ENCODE peak calls at places on chromosomes 13 and 19, in ten cellular contexts. One of them, this sample, is unnamed.

GRCh38 chr19:8592231-8593009 is 15.2 kb upstream of the MYO1F start:
- DNase-seq in sigmoid colon: peak; percentile 99
- DNase-seq in esophagus squamous epithelium: peak; percentile 64
- DNase-seq in transverse colon: peak; percentile 90
- DNase-seq in IMR-90: peak; percentile 95
- DNase-seq in ovary: peak; percentile 99
- DNase-seq in H1: peak; percentile 100
- DNase-seq in tibial nerve: peak; percentile 99
- DNase-seq in A549: peak; percentile 60
- DNase-seq in heart left ventricle: peak; percentile 94
- DNase-seq in this sample: peak; percentile 92

GRCh38 chr19:42333018-42333417 is 7.6 kb downstream of the MEGF8 start:
- DNase-seq in ovary: no peak
- DNase-seq in esophagus squamous epithelium: no peak
- DNase-seq in sigmoid colon: no peak
- DNase-seq in A549: no peak
- DNase-seq in tibial nerve: no peak
- DNase-seq in heart left ventricle: no peak
- DNase-seq in H1: no peak
- DNase-seq in transverse colon: no peak
- DNase-seq in IMR-90: no peak
- DNase-seq in this sample: no peak

GRCh38 chr19:33376423-33376822 is 2.9 kb downstream of the CEBPG start:
- DNase-seq in IMR-90: peak; percentile 87
- DNase-seq in heart left ventricle: peak; percentile 77
- DNase-seq in H1: no peak
- DNase-seq in transverse colon: peak; percentile 91
- DNase-seq in esophagus squamous epithelium: no peak
- DNase-seq in sigmoid colon: peak; percentile 87
- DNase-seq in A549: peak; percentile 81
- DNase-seq in tibial nerve: peak; percentile 71
- DNase-seq in ovary: no peak
- DNase-seq in this sample: peak; percentile 83

GRCh38 chr13:27997904-27998522 is 9.5 kb upstream of the URAD start:
- DNase-seq in tibial nerve: no peak
- DNase-seq in transverse colon: peak; percentile 65
- DNase-seq in esophagus squamous epithelium: no peak
- DNase-seq in IMR-90: peak; percentile 28
- DNase-seq in ovary: no peak
- DNase-seq in heart left ventricle: peak; percentile 40
- DNase-seq in H1: no peak
- DNase-seq in sigmoid colon: no peak
- DNase-seq in A549: peak; percentile 12
- DNase-seq in this sample: no peak

GRCh38 chr19:3968556-3969434 is 2.1 kb downstream of the DAPK3 start:
- DNase-seq in ovary: peak; percentile 90
- DNase-seq in H1: peak; percentile 97
- DNase-seq in A549: peak; percentile 81
- DNase-seq in IMR-90: peak; percentile 100
- DNase-seq in sigmoid colon: peak; percentile 98
- DNase-seq in transverse colon: peak; percentile 79
- DNase-seq in heart left ventricle: peak; percentile 96
- DNase-seq in tibial nerve: peak; percentile 86
- DNase-seq in esophagus squamous epithelium: no peak
- DNase-seq in this sample: peak; percentile 73

GRCh38 chr19:34725400-34725799 is 8.6 kb upstream of the ZNF181 start:
- DNase-seq in tibial nerve: no peak
- DNase-seq in heart left ventricle: no peak
- DNase-seq in esophagus squamous epithelium: no peak
- DNase-seq in A549: no peak
- DNase-seq in sigmoid colon: no peak
- DNase-seq in IMR-90: no peak
- DNase-seq in transverse colon: no peak
- DNase-seq in H1: no peak
- DNase-seq in ovary: no peak
- DNase-seq in this sample: no peak

GRCh38 chr13:74795526-74795925 is 661.3 kb upstream of the KLF12 start:
- DNase-seq in tibial nerve: no peak
- DNase-seq in A549: no peak
- DNase-seq in sigmoid colon: no peak
- DNase-seq in IMR-90: no peak
- DNase-seq in esophagus squamous epithelium: no peak
- DNase-seq in transverse colon: no peak
- DNase-seq in H1: no peak
- DNase-seq in heart left ventricle: no peak
- DNase-seq in ovary: no peak
- DNase-seq in this sample: no peak

GRCh38 chr13:70388935-70389334 is 280.7 kb upstream of the KLHL1 start:
- DNase-seq in IMR-90: no peak
- DNase-seq in esophagus squamous epithelium: no peak
- DNase-seq in ovary: no peak
- DNase-seq in heart left ventricle: no peak
- DNase-seq in H1: no peak
- DNase-seq in tibial nerve: no peak
- DNase-seq in transverse colon: no peak
- DNase-seq in A549: no peak
- DNase-seq in sigmoid colon: no peak
- DNase-seq in this sample: no peak

GRCh38 chr13:30679483-30680330 is 55.6 kb upstream of the ALOX5AP start:
- DNase-seq in heart left ventricle: no peak
- DNase-seq in A549: peak; percentile 19
- DNase-seq in sigmoid colon: no peak
- DNase-seq in transverse colon: no peak
- DNase-seq in ovary: no peak
- DNase-seq in tibial nerve: no peak
- DNase-seq in IMR-90: peak; percentile 41
- DNase-seq in H1: no peak
- DNase-seq in esophagus squamous epithelium: no peak
- DNase-seq in this sample: no peak

GRCh38 chr19:8389891-8390616 is at the start of gene RAB11B:
- DNase-seq in A549: peak; percentile 97
- DNase-seq in esophagus squamous epithelium: peak; percentile 97
- DNase-seq in tibial nerve: peak; percentile 100
- DNase-seq in transverse colon: peak; percentile 100
- DNase-seq in H1: peak; percentile 99
- DNase-seq in IMR-90: peak; percentile 99
- DNase-seq in sigmoid colon: peak; percentile 100
- DNase-seq in heart left ventricle: peak; percentile 99
- DNase-seq in ovary: peak; percentile 98
- DNase-seq in this sample: peak; percentile 100

GRCh38 chr13:70235565-70235964 is 127.3 kb upstream of the KLHL1 start:
- DNase-seq in heart left ventricle: no peak
- DNase-seq in tibial nerve: no peak
- DNase-seq in A549: no peak
- DNase-seq in H1: no peak
- DNase-seq in transverse colon: no peak
- DNase-seq in ovary: no peak
- DNase-seq in IMR-90: no peak
- DNase-seq in sigmoid colon: no peak
- DNase-seq in esophagus squamous epithelium: no peak
- DNase-seq in this sample: no peak

GRCh38 chr13:89465366-89465765 is 1794.2 kb downstream of the SLITRK5 start:
- DNase-seq in sigmoid colon: no peak
- DNase-seq in tibial nerve: no peak
- DNase-seq in esophagus squamous epithelium: no peak
- DNase-seq in A549: no peak
- DNase-seq in ovary: no peak
- DNase-seq in heart left ventricle: no peak
- DNase-seq in transverse colon: no peak
- DNase-seq in IMR-90: no peak
- DNase-seq in H1: no peak
- DNase-seq in this sample: no peak

GRCh38 chr19:54209748-54210494 is 9.3 kb downstream of the RPS9 start:
- DNase-seq in ovary: peak; percentile 95
- DNase-seq in sigmoid colon: peak; percentile 96
- DNase-seq in heart left ventricle: peak; percentile 79
- DNase-seq in tibial nerve: peak; percentile 95
- DNase-seq in IMR-90: peak; percentile 98
- DNase-seq in transverse colon: peak; percentile 93
- DNase-seq in A549: peak; percentile 90
- DNase-seq in H1: no peak
- DNase-seq in esophagus squamous epithelium: no peak
- DNase-seq in this sample: peak; percentile 98

GRCh38 chr13:25214371-25215252 is 42.5 kb upstream of the AMER2 start:
- DNase-seq in tibial nerve: peak; percentile 82
- DNase-seq in transverse colon: no peak
- DNase-seq in heart left ventricle: no peak
- DNase-seq in sigmoid colon: peak; percentile 83
- DNase-seq in esophagus squamous epithelium: no peak
- DNase-seq in H1: no peak
- DNase-seq in A549: no peak
- DNase-seq in IMR-90: peak; percentile 21
- DNase-seq in ovary: no peak
- DNase-seq in this sample: no peak

GRCh38 chr19:47891923-47892666 is 6.0 kb upstream of the SULT2A1 start:
- DNase-seq in transverse colon: no peak
- DNase-seq in H1: no peak
- DNase-seq in sigmoid colon: peak; percentile 5
- DNase-seq in A549: no peak
- DNase-seq in IMR-90: no peak
- DNase-seq in tibial nerve: no peak
- DNase-seq in esophagus squamous epithelium: no peak
- DNase-seq in ovary: peak; percentile 15
- DNase-seq in heart left ventricle: no peak
- DNase-seq in this sample: peak; percentile 66
- TF ChIP-seq POLR2A in transverse colon: no peak
- TF ChIP-seq POLR2A in H1: peak; percentile 50
- TF ChIP-seq POLR2A in sigmoid colon: no peak
- TF ChIP-seq POLR2A in A549: no peak
- TF ChIP-seq POLR2A in IMR-90: no peak
- TF ChIP-seq POLR2A in tibial nerve: no peak
- TF ChIP-seq POLR2A in esophagus squamous epithelium: no peak
- TF ChIP-seq POLR2A in ovary: no peak
- TF ChIP-seq POLR2A in heart left ventricle: no peak
- TF ChIP-seq POLR2A in this sample: peak; percentile 98

GRCh38 chr19:6236310-6237291 is 43.2 kb downstream of the MLLT1 start:
- DNase-seq in heart left ventricle: no peak
- DNase-seq in esophagus squamous epithelium: no peak
- DNase-seq in ovary: no peak
- DNase-seq in H1: no peak
- DNase-seq in IMR-90: no peak
- DNase-seq in transverse colon: peak; percentile 71
- DNase-seq in sigmoid colon: no peak
- DNase-seq in tibial nerve: no peak
- DNase-seq in A549: no peak
- DNase-seq in this sample: no peak

GRCh38 chr19:6238256-6238642 is 41.5 kb downstream of the MLLT1 start:
- DNase-seq in H1: no peak
- DNase-seq in esophagus squamous epithelium: no peak
- DNase-seq in ovary: no peak
- DNase-seq in tibial nerve: no peak
- DNase-seq in transverse colon: no peak
- DNase-seq in A549: no peak
- DNase-seq in sigmoid colon: no peak
- DNase-seq in IMR-90: no peak
- DNase-seq in heart left ventricle: no peak
- DNase-seq in this sample: no peak

GRCh38 chr19:6239871-6240676 is 39.7 kb downstream of the MLLT1 start:
- DNase-seq in ovary: no peak
- DNase-seq in esophagus squamous epithelium: no peak
- DNase-seq in sigmoid colon: no peak
- DNase-seq in IMR-90: no peak
- DNase-seq in H1: no peak
- DNase-seq in transverse colon: no peak
- DNase-seq in heart left ventricle: no peak
- DNase-seq in A549: no peak
- DNase-seq in tibial nerve: no peak
- DNase-seq in this sample: no peak

GRCh38 chr19:6239401-6239844 is 40.4 kb downstream of the MLLT1 start:
- DNase-seq in ovary: peak; percentile 56
- DNase-seq in transverse colon: no peak
- DNase-seq in IMR-90: peak; percentile 16
- DNase-seq in A549: no peak
- DNase-seq in H1: no peak
- DNase-seq in tibial nerve: no peak
- DNase-seq in sigmoid colon: no peak
- DNase-seq in esophagus squamous epithelium: no peak
- DNase-seq in heart left ventricle: no peak
- DNase-seq in this sample: no peak

DNA sequence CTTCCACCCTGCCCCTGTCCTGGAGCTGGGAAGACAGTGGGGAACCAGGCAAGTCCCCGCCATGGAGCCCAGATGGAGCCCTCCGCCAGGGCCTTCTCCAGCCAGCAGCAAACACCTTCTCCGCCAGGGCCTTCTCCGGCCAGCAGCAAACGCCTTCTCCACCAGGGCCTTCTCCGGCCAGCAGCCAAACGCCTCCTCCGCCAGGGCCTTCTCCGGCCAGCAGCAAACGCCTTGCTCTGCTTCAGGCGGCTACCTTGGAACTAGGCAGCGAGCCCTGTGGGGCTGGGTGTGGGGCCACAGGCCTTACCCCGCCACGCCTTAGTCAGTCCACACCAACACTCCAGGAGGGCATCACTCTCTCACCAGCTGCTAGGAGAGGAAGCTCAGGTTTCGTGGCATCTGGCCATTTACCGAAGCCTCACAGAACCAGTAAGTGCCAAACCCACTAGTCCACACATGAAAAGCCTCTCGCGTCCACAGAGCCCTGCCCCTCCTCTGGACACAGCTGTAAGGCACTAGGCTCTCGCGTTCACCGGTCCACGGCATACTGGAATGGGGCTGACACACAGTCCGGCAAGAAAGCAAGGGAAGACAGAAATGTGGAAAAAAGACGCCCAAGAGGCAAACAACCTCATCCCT is 41.0 kb downstream of the MLLT1 start:
- DNase-seq in ovary: peak; percentile 65
- DNase-seq in heart left ventricle: no peak
- DNase-seq in transverse colon: no peak
- DNase-seq in IMR-90: peak; percentile 34
- DNase-seq in esophagus squamous epithelium: no peak
- DNase-seq in A549: no peak
- DNase-seq in sigmoid colon: no peak
- DNase-seq in tibial nerve: peak; percentile 29
- DNase-seq in H1: no peak
- DNase-seq in this sample: no peak
- H3K4me1 ChIP-seq in ovary: peaks cover 42% of the 10 kb centered on the region
- H3K4me1 ChIP-seq in heart left ventricle: peaks cover 91% of the 10 kb centered on the region
- H3K4me1 ChIP-seq in transverse colon: peaks cover 50% of the 10 kb centered on the region
- H3K4me1 ChIP-seq in IMR-90: peaks cover 28% of the 10 kb centered on the region
- H3K4me1 ChIP-seq in esophagus squamous epithelium: peaks cover 78% of the 10 kb centered on the region
- H3K4me1 ChIP-seq in A549: no peaks in the 10 kb centered on the region
- H3K4me1 ChIP-seq in sigmoid colon: peaks cover 78% of the 10 kb centered on the region
- H3K4me1 ChIP-seq in tibial nerve: no peaks in the 10 kb centered on the region
- H3K4me1 ChIP-seq in H1: peaks cover 2% of the 10 kb centered on the region
- H3K4me1 ChIP-seq in this sample: peaks cover 3% of the 10 kb centered on the region

GRCh38 chr19:44758596-44758995 is 10.1 kb downstream of the BCL3 start:
- DNase-seq in H1: no peak
- DNase-seq in esophagus squamous epithelium: no peak
- DNase-seq in sigmoid colon: peak; percentile 72
- DNase-seq in IMR-90: no peak
- DNase-seq in A549: no peak
- DNase-seq in heart left ventricle: no peak
- DNase-seq in tibial nerve: no peak
- DNase-seq in transverse colon: no peak
- DNase-seq in ovary: no peak
- DNase-seq in this sample: no peak
- H3K4me3 ChIP-seq in H1: peak overlapping the region; percentile 42
- H3K4me3 ChIP-seq in esophagus squamous epithelium: peak overlapping the region; percentile 61
- H3K4me3 ChIP-seq in sigmoid colon: peak overlapping the region; percentile 49
- H3K4me3 ChIP-seq in IMR-90: no peak overlapping the region
- H3K4me3 ChIP-seq in A549: no peak overlapping the region
- H3K4me3 ChIP-seq in heart left ventricle: peak overlapping the region; percentile 54
- H3K4me3 ChIP-seq in tibial nerve: peak overlapping the region; percentile 59
- H3K4me3 ChIP-seq in transverse colon: no peak overlapping the region
- H3K4me3 ChIP-seq in ovary: peak overlapping the region; percentile 37
- H3K4me3 ChIP-seq in this sample: no peak overlapping the region

GRCh38 chr13:106536244-106537034 is 977 bp upstream of the EFNB2 start:
- DNase-seq in ovary: peak; percentile 84
- DNase-seq in A549: peak; percentile 62
- DNase-seq in transverse colon: peak; percentile 93
- DNase-seq in tibial nerve: peak; percentile 89
- DNase-seq in esophagus squamous epithelium: peak; percentile 28
- DNase-seq in IMR-90: peak; percentile 83
- DNase-seq in sigmoid colon: peak; percentile 93
- DNase-seq in H1: peak; percentile 75
- DNase-seq in heart left ventricle: peak; percentile 90
- DNase-seq in this sample: peak; percentile 90
- TF ChIP-seq POLR2A in ovary: no peak
- TF ChIP-seq POLR2A in A549: no peak
- TF ChIP-seq POLR2A in transverse colon: no peak
- TF ChIP-seq POLR2A in tibial nerve: no peak
- TF ChIP-seq POLR2A in esophagus squamous epithelium: no peak
- TF ChIP-seq POLR2A in IMR-90: no peak
- TF ChIP-seq POLR2A in sigmoid colon: no peak
- TF ChIP-seq POLR2A in H1: no peak
- TF ChIP-seq POLR2A in heart left ventricle: no peak
- TF ChIP-seq POLR2A in this sample: no peak